ENCODE peak calls at places on chromosomes 3 and 15, in ten cellular contexts. O is fibroblast of lung, T is GM20000, D is neural crest cell, W is stomach, F is H9, U is osteocyte, K is epithelial cell of esophagus, C is B cell, Y is astrocyte of the spinal cord. M is an unnamed sample.

GRCh38 chr3:69568458-69568857 is 170.8 kb upstream of the MITF start:
- DNase-seq in W (no peak), T (no peak), U (no peak), K (no peak), O (peak), F (no peak), D (no peak), Y (no peak), C (no peak), M (no peak)

GRCh38 chr3:45907769-45908705 is 21.7 kb downstream of the CCR9 start:
- DNase-seq in F (no peak), W (no peak), K (peak), Y (peak), D (no peak), U (no peak), O (peak), C (no peak), T (no peak), M (no peak)

GRCh38 chr3:142273501-142273900 is 48.1 kb upstream of the GK5 start:
- DNase-seq in U (no peak), K (no peak), C (no peak), W (no peak), Y (no peak), D (peak), F (no peak), T (no peak), O (no peak), M (no peak)

GRCh38 chr3:76122007-76122406 is 336.7 kb upstream of the ZNF717 start:
- DNase-seq in K (peak), U (no peak), C (no peak), O (peak), Y (peak), D (no peak), T (no peak), W (no peak), F (no peak), M (no peak)

GRCh38 chr15:87672309-87672897 is 584.1 kb downstream of the NTRK3 start:
- DNase-seq in D (peak), U (no peak), C (no peak), F (peak), K (peak), O (peak), W (no peak), T (no peak), Y (peak), M (peak)

GRCh38 chr3:130539005-130539404 is 22.0 kb downstream of the COL6A6 start:
- DNase-seq in D (peak), W (peak), O (peak), T (peak), U (no peak), K (peak), Y (peak), C (no peak), F (peak), M (peak)

GRCh38 chr15:96385195-96385594 is 54.7 kb downstream of the NR2F2 start:
- DNase-seq in O (no peak), W (no peak), Y (no peak), K (no peak), D (no peak), T (no peak), F (no peak), U (no peak), C (no peak), M (no peak)

GRCh38 chr3:180680097-180680430 is 775 bp upstream of the CCDC39 start:
- DNase-seq in F (peak), Y (peak), D (peak), W (no peak), O (no peak), K (peak), C (no peak), T (peak), U (no peak), M (no peak)

GRCh38 chr3:169060037-169060436 is 603.5 kb downstream of the MECOM start:
- DNase-seq in Y (no peak), C (no peak), K (peak), U (no peak), T (no peak), W (no peak), O (no peak), F (no peak), D (no peak), M (no peak)

GRCh38 chr15:46525984-46526725 is 891.3 kb downstream of the SQOR start:
- DNase-seq in O (no peak), K (no peak), C (no peak), U (no peak), Y (no peak), D (no peak), W (no peak), T (no peak), F (no peak), M (no peak)

GRCh38 chr15:97867870-97868269 is 92.6 kb upstream of the ARRDC4 start:
- DNase-seq in K (no peak), F (no peak), Y (no peak), W (no peak), T (no peak), C (no peak), U (no peak), O (no peak), D (no peak), M (no peak)

GRCh38 chr15:33587773-33588172 is 277.0 kb downstream of the RYR3 start:
- DNase-seq in Y (peak), C (no peak), W (no peak), O (peak), F (no peak), T (no peak), U (no peak), D (no peak), K (peak), M (no peak)

GRCh38 chr3:9747267-9747666 is 2.5 kb upstream of the OGG1 start:
- DNase-seq in Y (peak), D (no peak), U (no peak), C (no peak), O (no peak), W (no peak), T (no peak), K (no peak), F (no peak), M (no peak)

GRCh38 chr3:133691410-133692107 is 29.8 kb upstream of the TOPBP1 start:
- DNase-seq in K (peak), Y (no peak), O (no peak), C (no peak), F (no peak), D (no peak), U (no peak), W (no peak), T (no peak), M (no peak)

GRCh38 chr15:55993804-55994539 is 560 bp upstream of the NEDD4 start:
- DNase-seq in F (peak), K (peak), T (no peak), U (no peak), C (no peak), D (no peak), Y (peak), O (peak), W (no peak), M (no peak)

GRCh38 chr15:78174398-78174797 is 25.2 kb downstream of the IDH3A start:
- DNase-seq in W (no peak), F (no peak), C (peak), T (no peak), K (no peak), U (no peak), O (no peak), Y (no peak), D (no peak), M (no peak)

GRCh38 chr3:73094127-73094526 is 32.7 kb downstream of the EBLN2 start:
- DNase-seq in W (no peak), Y (no peak), O (peak), D (no peak), C (no peak), T (no peak), K (peak), U (no peak), F (peak), M (no peak)

GRCh38 chr3:159848348-159849118 is 140.1 kb upstream of the IL12A start:
- DNase-seq in C (no peak), D (no peak), W (no peak), O (no peak), U (no peak), F (no peak), Y (no peak), K (no peak), T (no peak), M (no peak)

GRCh38 chr15:83526319-83526718 is 79.2 kb downstream of the SH3GL3 start:
- DNase-seq in F (no peak), O (no peak), W (no peak), Y (no peak), K (no peak), T (no peak), C (no peak), U (no peak), D (no peak), M (no peak)
- TF ChIP-seq CTCF in F (no peak), O (no peak), W (no peak), Y (no peak), K (no peak), T (no peak), C (no peak), U (no peak), D (no peak), M (no peak)

DNA sequence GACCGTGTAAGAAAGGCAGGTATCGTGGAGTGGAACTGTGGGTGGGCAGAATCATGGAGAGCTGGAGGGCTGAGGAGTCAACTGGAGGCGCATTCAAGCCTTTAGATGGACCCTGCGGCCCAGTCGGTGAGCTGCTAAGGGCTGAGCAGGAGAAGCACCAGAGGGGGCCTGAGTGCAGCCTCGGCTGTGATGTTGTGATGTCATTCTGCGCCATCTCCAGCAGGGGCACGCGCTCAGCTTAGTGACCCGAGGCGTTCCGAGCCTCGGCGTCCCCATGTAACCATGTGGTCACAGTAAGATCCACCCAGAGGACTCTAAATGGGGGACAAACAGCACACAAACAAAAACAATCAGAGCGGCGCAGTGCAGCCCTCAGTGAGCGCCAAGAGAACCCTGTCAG is 76.8 kb downstream of the VGLL4 start:
- DNase-seq in C (no peak), W (no peak), D (no peak), Y (no peak), T (peak), U (no peak), O (no peak), F (peak), K (no peak), M (no peak)
- TF ChIP-seq CTCF in C (no peak), W (no peak), D (peak), Y (no peak), T (no peak), U (no peak), O (no peak), F (peak), K (no peak), M (no peak)

GRCh38 chr3:196524527-196524926 is 9.4 kb upstream of the SMCO1 start:
- DNase-seq in W (no peak), T (no peak), K (peak), Y (no peak), C (no peak), U (no peak), D (no peak), O (no peak), F (no peak), M (no peak)
- TF ChIP-seq CTCF in W (no peak), T (no peak), K (peak), Y (peak), C (no peak), U (peak), D (no peak), O (no peak), F (peak), M (no peak)

GRCh38 chr3:55481918-55482495 is 5.1 kb downstream of the WNT5A start:
- DNase-seq in D (peak), W (no peak), K (no peak), Y (peak), T (no peak), O (peak), C (no peak), F (peak), U (no peak), M (peak)
- TF ChIP-seq CTCF in D (peak), W (no peak), K (peak), Y (peak), T (no peak), O (peak), C (no peak), F (peak), U (peak), M (no peak)

GRCh38 chr3:140456974-140457373 is 220.9 kb upstream of the TRIM42 start:
- DNase-seq in T (no peak), F (peak), W (no peak), D (no peak), C (no peak), K (no peak), Y (no peak), O (no peak), U (no peak), M (no peak)
- TF ChIP-seq CTCF in T (no peak), F (peak), W (no peak), D (no peak), C (no peak), K (no peak), Y (no peak), O (no peak), U (no peak), M (no peak)

DNA sequence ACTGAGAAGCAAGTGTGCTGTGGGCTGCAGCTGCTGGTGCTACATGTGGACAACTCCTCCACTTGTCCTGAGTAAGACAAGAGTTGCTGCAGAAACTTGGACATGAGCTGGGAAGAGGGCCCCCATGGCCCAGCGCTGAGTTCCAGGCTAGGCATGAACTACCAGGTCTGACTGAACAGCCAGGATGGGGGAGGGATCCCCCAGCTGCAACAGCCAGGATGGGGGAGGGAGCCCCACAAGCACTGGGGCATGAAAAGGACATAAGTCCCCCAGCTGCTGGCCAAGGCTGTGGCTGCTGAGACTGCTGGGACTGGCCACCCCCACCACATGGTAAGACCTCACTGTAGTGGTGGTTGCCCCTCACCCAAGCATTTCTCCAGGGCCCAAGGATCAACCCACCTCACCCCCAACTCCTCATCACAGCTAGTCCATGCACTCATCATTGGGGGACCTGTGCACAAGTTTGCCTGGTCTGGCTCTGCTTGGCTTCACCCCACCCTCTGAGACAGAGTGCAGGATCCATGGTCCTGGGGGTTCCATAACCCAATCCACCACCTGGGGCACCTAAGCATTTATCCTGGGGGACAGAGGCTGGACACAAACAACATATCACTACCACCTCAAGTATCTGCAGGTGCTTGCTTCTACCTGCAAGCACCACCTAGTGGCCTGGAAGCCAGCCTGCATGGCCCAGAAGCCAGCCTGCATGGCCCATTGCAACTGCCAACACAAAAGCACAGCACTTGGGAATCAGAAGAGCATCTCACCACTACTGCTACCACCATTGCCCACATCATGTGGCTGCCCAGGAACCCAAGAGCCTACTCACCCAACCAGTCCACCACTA is 84.5 kb upstream of the STT3B start:
- DNase-seq in K (peak), C (no peak), U (no peak), T (no peak), F (peak), D (no peak), W (peak), Y (peak), O (no peak), M (no peak)
- TF ChIP-seq CTCF in K (peak), C (peak), U (peak), T (peak), F (peak), D (peak), W (no peak), Y (peak), O (peak), M (no peak)

GRCh38 chr3:152183473-152183872 is 85.3 kb upstream of the MBNL1 start:
- DNase-seq in D (peak), K (no peak), C (peak), U (no peak), W (peak), F (peak), O (no peak), T (peak), Y (peak), M (peak)
- TF ChIP-seq CTCF in D (peak), K (no peak), C (peak), U (peak), W (no peak), F (peak), O (peak), T (peak), Y (peak), M (peak)

GRCh38 chr3:196518999-196519737 is 4.0 kb upstream of the SMCO1 start:
- DNase-seq in C (no peak), T (peak), K (peak), F (peak), D (peak), Y (peak), O (peak), U (no peak), W (peak), M (peak)
- TF ChIP-seq CTCF in C (peak), T (no peak), K (peak), F (peak), D (peak), Y (peak), O (peak), U (peak), W (no peak), M (peak)

GRCh38 chr3:51389423-51390183 is 1.5 kb upstream of the RBM15B start:
- DNase-seq in T (peak), Y (peak), O (peak), D (peak), C (peak), U (peak), W (peak), K (peak), F (peak), M (peak)

GRCh38 chr3:51386159-51386851 is 1.2 kb downstream of the MANF start:
- DNase-seq in T (no peak), C (no peak), D (no peak), W (no peak), K (no peak), U (no peak), O (no peak), F (peak), Y (no peak), M (no peak)

GRCh38 chr3:51390186-51390585 is 899 bp upstream of the RBM15B start:
- DNase-seq in C (no peak), T (no peak), O (no peak), K (no peak), W (no peak), F (no peak), U (no peak), D (no peak), Y (no peak), M (no peak)

GRCh38 chr3:51386852-51387229 is 1.8 kb downstream of the MANF start:
- DNase-seq in K (no peak), U (no peak), O (no peak), T (no peak), W (no peak), D (no peak), F (no peak), Y (no peak), C (no peak), M (no peak)

DNA sequence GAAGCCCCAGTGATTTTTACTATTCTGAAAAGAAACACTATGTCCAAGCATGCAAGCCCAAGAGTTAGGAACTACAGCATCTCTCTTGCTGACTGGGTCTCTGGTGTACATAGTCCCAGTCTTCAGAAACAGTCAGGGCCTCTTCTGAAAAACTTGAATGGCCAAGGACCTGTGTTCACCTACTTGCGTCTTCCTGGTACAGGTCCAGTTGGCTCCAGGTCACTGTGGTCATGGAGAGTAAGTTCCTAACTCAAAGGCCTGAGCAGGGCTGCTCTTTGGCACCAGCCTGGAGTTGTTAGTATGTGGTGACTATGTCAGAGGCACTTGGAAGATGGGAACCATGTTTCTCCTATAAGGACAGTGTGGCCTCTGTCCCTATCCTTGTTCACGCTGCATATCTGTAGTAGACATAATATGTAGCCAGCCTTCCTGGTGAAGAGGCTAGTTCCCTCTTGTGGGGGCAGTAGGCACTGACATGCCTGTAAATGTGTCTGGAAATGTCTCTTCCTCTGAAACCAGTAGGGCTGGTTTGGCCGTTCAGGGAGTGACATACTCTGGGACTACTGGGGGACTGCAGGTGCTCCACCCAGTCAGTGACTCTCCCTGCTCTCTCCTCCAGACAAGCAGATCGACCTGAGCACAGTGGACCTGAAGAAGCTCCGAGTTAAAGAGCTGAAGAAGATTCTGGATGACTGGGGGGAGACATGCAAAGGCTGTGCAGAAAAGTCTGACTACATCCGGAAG is 2.6 kb upstream of the RBM15B start:
- DNase-seq in D (no peak), K (peak), C (no peak), T (no peak), Y (no peak), F (peak), W (peak), U (peak), O (no peak), M (no peak)
- TF ChIP-seq CTCF in D (peak), K (peak), C (no peak), T (no peak), Y (peak), F (peak), W (no peak), U (peak), O (peak), M (no peak)

GRCh38 chr3:140396110-140396509 is 281.8 kb upstream of the TRIM42 start:
- DNase-seq in K (no peak), T (no peak), O (no peak), F (no peak), W (no peak), D (no peak), Y (no peak), C (no peak), U (no peak), M (no peak)

GRCh38 chr3:140403559-140403958 is 274.3 kb upstream of the TRIM42 start:
- DNase-seq in W (no peak), O (no peak), D (no peak), C (no peak), T (no peak), U (no peak), F (no peak), K (no peak), Y (no peak), M (no peak)

GRCh38 chr3:140397847-140398246 is 280.0 kb upstream of the TRIM42 start:
- DNase-seq in W (no peak), U (no peak), Y (no peak), C (no peak), T (no peak), D (no peak), K (no peak), F (no peak), O (no peak), M (no peak)

GRCh38 chr3:140398387-140398786 is 279.5 kb upstream of the TRIM42 start:
- DNase-seq in D (no peak), U (no peak), C (no peak), T (no peak), Y (no peak), O (no peak), W (no peak), K (no peak), F (no peak), M (no peak)

DNA sequence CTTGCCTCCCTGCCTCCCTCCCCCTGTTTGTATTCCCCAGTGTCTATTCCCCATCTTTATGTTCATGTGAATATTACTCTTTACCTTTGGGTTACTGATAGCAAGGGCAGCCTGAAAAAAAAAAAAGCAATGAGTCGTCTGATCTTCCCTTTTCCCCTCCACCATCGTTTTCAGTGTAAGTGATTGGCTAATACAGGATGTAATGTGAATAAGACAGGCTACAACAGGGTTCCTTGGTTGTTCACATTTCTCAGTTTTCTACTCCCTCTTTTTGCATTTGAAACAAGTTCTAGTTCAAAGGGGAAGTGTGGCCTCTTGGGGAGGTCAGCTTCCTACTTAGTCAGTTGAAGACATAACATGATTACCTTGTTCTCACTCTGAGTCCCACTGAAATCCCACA is 278.0 kb upstream of the TRIM42 start:
- DNase-seq in F (no peak), D (no peak), U (no peak), T (no peak), C (no peak), K (peak), Y (no peak), O (no peak), W (no peak), M (no peak)
- TF ChIP-seq CTCF in F (no peak), D (no peak), U (no peak), T (no peak), C (no peak), K (no peak), Y (no peak), O (no peak), W (no peak), M (no peak)